ENCODE peak calls at places on chromosome 14, in eight cellular contexts. M is Peyer's patch; E is CD8-positive, alpha-beta T cell; P is lung; T is gastrocnemius medialis; L is mammary epithelial cell; R is brain microvascular endothelial cell; N is right lobe of liver. Z is an unnamed sample.

GRCh38 chr14:81519200-81519998 is 14.3 kb downstream of the SEL1L start:
- DNase-seq in M (no peak), E (no peak), P (no peak), T (no peak), L (no peak), R (no peak), N (no peak), Z (no peak)

GRCh38 chr14:103872492-103873113 is 25.2 kb upstream of the PPP1R13B start:
- DNase-seq in M (no peak), E (no peak), P (no peak), T (no peak), L (no peak), R (no peak), N (no peak), Z (no peak)

GRCh38 chr14:64544607-64545312 is 4.2 kb downstream of the HSPA2 start:
- DNase-seq in M (no peak), E (no peak), P (no peak), T (no peak), L (no peak), R (no peak), N (no peak), Z (no peak)

GRCh38 chr14:77301103-77301502 is 19.6 kb downstream of the POMT2 start:
- DNase-seq in M (peak), E (no peak), P (peak), T (peak), L (peak), R (peak), N (peak), Z (peak)

GRCh38 chr14:57378661-57379060 is 11.7 kb upstream of the NAA30 start:
- DNase-seq in M (no peak), E (no peak), P (no peak), T (no peak), L (no peak), R (no peak), N (no peak), Z (no peak)

GRCh38 chr14:90740946-90741681 is 75.1 kb downstream of the TTC7B start:
- DNase-seq in M (no peak), E (no peak), P (no peak), T (no peak), L (no peak), R (no peak), N (peak), Z (no peak)

GRCh38 chr14:40386433-40386832 is 954.2 kb upstream of the FBXO33 start:
- DNase-seq in M (no peak), E (no peak), P (no peak), T (no peak), L (no peak), R (no peak), N (no peak), Z (no peak)

GRCh38 chr14:104388011-104388521 is 191.5 kb upstream of the C14orf180 start:
- DNase-seq in M (peak), E (no peak), P (no peak), T (no peak), L (no peak), R (no peak), N (no peak), Z (no peak)

GRCh38 chr14:100648474-100649172 is 61.4 kb upstream of the BEGAIN start:
- DNase-seq in M (peak), E (no peak), P (no peak), T (no peak), L (no peak), R (no peak), N (no peak), Z (no peak)

GRCh38 chr14:105943973-105944602 is 417.7 kb downstream of the TMEM121 start:
- DNase-seq in M (no peak), E (no peak), P (peak), T (no peak), L (no peak), R (no peak), N (no peak), Z (no peak)

GRCh38 chr14:93957333-93957710 is 19.0 kb downstream of the ASB2 start:
- DNase-seq in M (no peak), E (no peak), P (no peak), T (no peak), L (no peak), R (no peak), N (no peak), Z (no peak)

GRCh38 chr14:56129941-56130340 is 11.7 kb downstream of the PELI2 start:
- DNase-seq in M (no peak), E (no peak), P (no peak), T (no peak), L (no peak), R (no peak), N (no peak), Z (no peak)

GRCh38 chr14:100857923-100858837 is 32.3 kb downstream of the MEG3 start:
- DNase-seq in M (no peak), E (no peak), P (no peak), T (no peak), L (no peak), R (no peak), N (peak), Z (no peak)

GRCh38 chr14:76715927-76716200 is 45.4 kb upstream of the VASH1 start:
- DNase-seq in M (no peak), E (no peak), P (peak), T (no peak), L (no peak), R (no peak), N (no peak), Z (no peak)

GRCh38 chr14:61564623-61565091 is 130.7 kb upstream of the HIF1A start:
- DNase-seq in M (no peak), E (no peak), P (no peak), T (no peak), L (peak), R (peak), N (no peak), Z (peak)

GRCh38 chr14:94113490-94113889 is 3.0 kb downstream of the IFI27 start:
- DNase-seq in M (no peak), E (no peak), P (no peak), T (no peak), L (peak), R (no peak), N (peak), Z (no peak)

GRCh38 chr14:95871531-95871930 is 5.1 kb upstream of the TUNAR start:
- DNase-seq in M (no peak), E (no peak), P (no peak), T (no peak), L (no peak), R (no peak), N (no peak), Z (no peak)

GRCh38 chr14:63543826-63544320 is 696 bp upstream of the PPP2R5E start:
- DNase-seq in M (no peak), E (no peak), P (no peak), T (no peak), L (no peak), R (no peak), N (no peak), Z (no peak)

GRCh38 chr14:76876076-76876475 is 49.9 kb downstream of the LRRC74A start:
- DNase-seq in M (peak), E (no peak), P (peak), T (peak), L (peak), R (peak), N (no peak), Z (peak)

GRCh38 chr14:76844223-76844622 is 18.0 kb downstream of the LRRC74A start:
- DNase-seq in M (no peak), E (peak), P (peak), T (no peak), L (no peak), R (peak), N (peak), Z (no peak)

GRCh38 chr14:21415329-21415728 is 31.5 kb upstream of the SUPT16H start:
- DNase-seq in M (no peak), E (no peak), P (no peak), T (no peak), L (no peak), R (no peak), N (no peak), Z (no peak)

GRCh38 chr14:70654609-70655008 is 12.9 kb downstream of the TTC9 start:
- DNase-seq in M (no peak), E (no peak), P (no peak), T (no peak), L (no peak), R (no peak), N (no peak), Z (no peak)

GRCh38 chr14:55356913-55357312 is 54.7 kb downstream of the ATG14 start:
- DNase-seq in M (no peak), E (no peak), P (no peak), T (no peak), L (no peak), R (no peak), N (no peak), Z (no peak)

GRCh38 chr14:106393742-106394141 is 867.4 kb downstream of the TMEM121 start:
- DNase-seq in M (no peak), E (no peak), P (no peak), T (no peak), L (no peak), R (no peak), N (no peak), Z (no peak)

GRCh38 chr14:93185333-93185688 is 194 bp downstream of the LYSET start:
- DNase-seq in M (no peak), E (no peak), P (no peak), T (no peak), L (no peak), R (no peak), N (no peak), Z (no peak)

GRCh38 chr14:61051046-61051445 is 70.0 kb downstream of the SLC38A6 start:
- DNase-seq in M (no peak), E (no peak), P (no peak), T (peak), L (no peak), R (no peak), N (no peak), Z (no peak)

GRCh38 chr14:31180299-31181051 is 27.1 kb downstream of the HECTD1 start:
- DNase-seq in M (no peak), E (no peak), P (no peak), T (no peak), L (no peak), R (no peak), N (no peak), Z (no peak)

GRCh38 chr14:104358528-104359300 is 220.3 kb downstream of the KIF26A start:
- DNase-seq in M (peak), E (no peak), P (no peak), T (no peak), L (no peak), R (no peak), N (no peak), Z (no peak)

GRCh38 chr14:68685419-68686211 is 107.3 kb downstream of the ZFP36L1 start:
- DNase-seq in M (no peak), E (peak), P (no peak), T (no peak), L (peak), R (peak), N (no peak), Z (peak)

GRCh38 chr14:104609666-104610065 is 5.1 kb upstream of the TMEM179 start:
- DNase-seq in M (no peak), E (no peak), P (no peak), T (no peak), L (no peak), R (no peak), N (no peak), Z (no peak)

GRCh38 chr14:21308132-21308478 is 28.2 kb downstream of the RPGRIP1 start:
- DNase-seq in M (no peak), E (no peak), P (no peak), T (no peak), L (no peak), R (no peak), N (no peak), Z (no peak)

GRCh38 chr14:99260652-99261551 is 11.1 kb downstream of the BCL11B start:
- DNase-seq in M (no peak), E (no peak), P (no peak), T (no peak), L (no peak), R (no peak), N (no peak), Z (no peak)

GRCh38 chr14:22849212-22849819 is 12.9 kb downstream of the MMP14 start:
- DNase-seq in M (no peak), E (no peak), P (no peak), T (peak), L (peak), R (peak), N (peak), Z (peak)

GRCh38 chr14:75221797-75222196 is 45.4 kb upstream of the TMED10 start:
- DNase-seq in M (no peak), E (no peak), P (no peak), T (no peak), L (peak), R (no peak), N (no peak), Z (peak)

GRCh38 chr14:75224561-75224960 is 48.1 kb upstream of the TMED10 start:
- DNase-seq in M (no peak), E (no peak), P (no peak), T (no peak), L (no peak), R (no peak), N (no peak), Z (no peak)

GRCh38 chr14:75222208-75222701 is 45.8 kb upstream of the TMED10 start:
- DNase-seq in M (no peak), E (no peak), P (no peak), T (no peak), L (peak), R (peak), N (no peak), Z (peak)

GRCh38 chr14:75226755-75227544 is 50.5 kb upstream of the TMED10 start:
- DNase-seq in M (peak), E (no peak), P (no peak), T (no peak), L (no peak), R (no peak), N (no peak), Z (no peak)

DNA sequence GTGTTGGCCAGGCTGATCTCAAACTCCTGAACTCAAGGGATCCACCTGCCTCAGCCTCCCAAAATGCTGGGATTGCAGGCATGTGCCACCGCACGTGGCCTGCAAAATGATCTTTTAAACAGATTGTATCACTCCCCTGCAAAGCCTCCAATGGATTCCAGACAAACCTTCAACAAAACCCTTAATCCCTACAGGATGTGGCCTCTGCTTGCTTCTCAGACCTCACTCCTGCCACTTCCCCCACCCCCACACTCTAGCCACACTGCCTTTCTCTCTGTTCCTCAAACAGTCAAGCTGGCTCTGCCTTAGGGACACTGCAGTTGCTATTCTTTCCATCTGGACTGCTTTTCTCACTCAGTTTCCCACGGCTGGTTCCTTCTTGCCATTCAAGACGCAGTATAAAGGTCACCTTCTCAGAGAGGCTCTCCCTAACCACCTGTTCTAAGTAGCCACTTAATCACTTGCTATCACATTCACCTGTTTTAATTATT is 47.3 kb upstream of the TMED10 start:
- DNase-seq in M (no peak), E (no peak), P (peak), T (no peak), L (no peak), R (no peak), N (no peak), Z (no peak)
- H3K27ac ChIP-seq in M (peak), E (no peak), P (peak), T (no peak), L (peak), R (peak), N (no peak), Z (peak)

GRCh38 chr14:38012056-38012455 is 195.6 kb upstream of the SSTR1 start:
- DNase-seq in M (no peak), E (no peak), P (no peak), T (no peak), L (no peak), R (no peak), N (no peak), Z (no peak)

DNA sequence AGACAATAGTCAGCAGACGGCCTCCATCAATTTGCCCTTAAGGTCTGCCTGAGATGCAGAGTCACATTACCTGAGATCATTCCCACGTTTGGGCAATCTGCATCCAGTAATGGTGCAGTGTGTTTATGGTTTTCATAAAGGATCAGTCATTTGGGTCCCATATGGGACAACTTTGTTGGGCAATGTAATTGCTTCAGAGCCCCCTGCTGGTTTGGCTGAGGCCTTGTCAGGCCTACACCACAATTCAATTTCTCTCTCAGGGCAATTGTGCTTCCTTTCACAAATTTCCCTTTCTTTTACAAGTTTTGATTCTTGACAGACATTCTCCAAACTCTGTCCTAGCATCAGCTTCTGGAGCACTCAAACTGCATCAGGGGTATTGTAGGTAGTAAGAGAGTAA is 191.2 kb upstream of the SSTR1 start:
- DNase-seq in M (no peak), E (no peak), P (no peak), T (no peak), L (no peak), R (no peak), N (no peak), Z (no peak)
- TF ChIP-seq CTCF in M (peak), E (no peak), P (no peak), T (no peak), L (no peak), R (peak), N (peak), Z (no peak)

DNA sequence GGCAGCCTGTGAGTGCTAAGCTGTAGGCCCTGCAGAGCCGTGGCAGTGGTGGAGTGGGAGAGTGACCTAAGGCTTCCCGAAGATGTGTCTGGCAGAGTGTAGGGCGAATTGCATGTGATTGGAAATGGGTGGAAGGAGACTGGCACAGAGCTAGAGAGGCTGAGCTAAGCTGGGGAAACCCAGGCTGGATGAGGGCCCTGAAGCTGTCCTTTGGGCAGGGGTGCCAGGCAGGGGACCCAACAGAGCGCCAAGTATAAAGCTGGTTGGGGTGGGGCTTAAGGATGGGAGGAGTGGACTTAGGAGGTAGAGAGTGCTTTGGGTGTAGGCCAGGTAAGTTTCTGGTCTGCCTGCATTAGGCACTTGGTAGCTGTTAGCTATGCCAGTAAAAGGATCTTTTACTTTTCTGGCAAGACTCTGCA is 47.9 kb downstream of the WDR20 start:
- DNase-seq in M (no peak), E (no peak), P (no peak), T (no peak), L (peak), R (no peak), N (no peak), Z (no peak)
- H3K27ac ChIP-seq in M (no peak), E (no peak), P (no peak), T (no peak), L (peak), R (peak), N (no peak), Z (peak)

GRCh38 chr14:24215495-24216344 is at the start of gene MDP1:
- DNase-seq in M (peak), E (peak), P (peak), T (peak), L (peak), R (peak), N (peak), Z (peak)

GRCh38 chr14:24211311-24211710 is 2.0 kb downstream of the CHMP4A start:
- DNase-seq in M (no peak), E (no peak), P (no peak), T (no peak), L (no peak), R (no peak), N (no peak), Z (no peak)

GRCh38 chr14:24216345-24216699 is 456 bp upstream of the MDP1 start:
- DNase-seq in M (no peak), E (no peak), P (no peak), T (no peak), L (no peak), R (no peak), N (no peak), Z (no peak)

GRCh38 chr14:24213866-24214652 is 771 bp upstream of the CHMP4A start:
- DNase-seq in M (no peak), E (no peak), P (no peak), T (no peak), L (no peak), R (no peak), N (no peak), Z (no peak)

GRCh38 chr14:24212924-24213865 is at the start of gene CHMP4A:
- DNase-seq in M (peak), E (peak), P (peak), T (peak), L (peak), R (peak), N (peak), Z (peak)
- TF ChIP-seq CTCF in M (peak), E (no peak), P (no peak), T (peak), L (no peak), R (peak), N (no peak), Z (no peak)

Z was measured in RWPE1.